ENCODE peak calls at places on chromosome 10, in five cellular contexts. K is small intestine; U is psoas muscle; X is CD8-positive, alpha-beta memory T cell; P is heart right ventricle. F is an unnamed sample.

GRCh38 chr10:109429956-109430760 is 493.2 kb downstream of the XPNPEP1 start:
- DNase-seq in P (no peak), K (no peak), U (no peak), X (no peak), F (no peak)

GRCh38 chr10:124721295-124722052 is 22.7 kb downstream of the FAM53B start:
- DNase-seq in P (peak; percentile 61), U (peak; percentile 67), X (peak; percentile 52), K (peak; percentile 51), F (no peak)

GRCh38 chr10:114306116-114306973 is 67.3 kb downstream of the VWA2 start:
- DNase-seq in X (no peak), P (no peak), K (no peak), U (no peak), F (no peak)

GRCh38 chr10:120347644-120348043 is 109.4 kb upstream of the PLPP4 start:
- DNase-seq in X (no peak), U (no peak), K (no peak), P (no peak), F (no peak)

GRCh38 chr10:48602401-48603135 is 2.3 kb downstream of the ARHGAP22 start:
- DNase-seq in X (no peak), U (no peak), K (no peak), P (no peak), F (no peak)

GRCh38 chr10:29784175-29784773 is 149.5 kb upstream of the SVIL start:
- DNase-seq in X (no peak), U (peak; percentile 63), K (no peak), P (peak; percentile 73), F (peak; percentile 65)

GRCh38 chr10:99172130-99172738 is 63.4 kb downstream of the HPSE2 start:
- DNase-seq in K (peak; percentile 15), X (no peak), U (no peak), P (no peak), F (peak; percentile 69)

GRCh38 chr10:7046615-7047014 is 364.2 kb downstream of the SFMBT2 start:
- DNase-seq in P (no peak), X (no peak), K (peak; percentile 3), U (no peak), F (no peak)

GRCh38 chr10:73065441-73065840 is 31.2 kb downstream of the P4HA1 start:
- DNase-seq in K (no peak), U (no peak), X (no peak), P (no peak), F (no peak)

GRCh38 chr10:49139000-49139865 is 5.4 kb upstream of the FAM170B start:
- DNase-seq in K (no peak), P (peak; percentile 13), U (no peak), X (no peak), F (no peak)

GRCh38 chr10:98340261-98340675 is 72.3 kb upstream of the LOXL4 start:
- DNase-seq in K (no peak), P (peak; percentile 34), U (no peak), X (no peak), F (no peak)

GRCh38 chr10:11017575-11018425 is at the start of gene CELF2:
- DNase-seq in X (peak; percentile 58), P (peak; percentile 73), U (peak; percentile 75), K (peak; percentile 64), F (peak; percentile 92)

GRCh38 chr10:86267286-86268195 is 99.1 kb downstream of the GRID1 start:
- DNase-seq in X (no peak), P (no peak), K (no peak), U (no peak), F (no peak)

GRCh38 chr10:93445978-93446720 is 36.0 kb downstream of the MYOF start:
- DNase-seq in U (no peak), K (peak; percentile 71), P (no peak), X (no peak), F (no peak)

GRCh38 chr10:43802988-43803696 is 154.5 kb upstream of the ZNF32 start:
- DNase-seq in P (no peak), U (no peak), K (no peak), X (no peak), F (no peak)

GRCh38 chr10:17025444-17026295 is 103.9 kb downstream of the CUBN start:
- DNase-seq in P (peak; percentile 56), X (peak; percentile 81), U (peak; percentile 54), K (no peak), F (no peak)

GRCh38 chr10:32445740-32446615 is at the start of gene CCDC7:
- DNase-seq in P (peak; percentile 85), U (peak; percentile 89), X (peak; percentile 89), K (peak; percentile 90), F (peak; percentile 74)

GRCh38 chr10:49634053-49634660 is 20.3 kb downstream of the CHAT start:
- DNase-seq in X (no peak), K (no peak), P (no peak), U (no peak), F (no peak)

GRCh38 chr10:76432274-76433012 is 1001.0 kb downstream of the LRMDA start:
- DNase-seq in K (no peak), U (peak; percentile 28), X (no peak), P (peak; percentile 48), F (no peak)

GRCh38 chr10:43306899-43307298 is 40.0 kb upstream of the RASGEF1A start:
- DNase-seq in P (no peak), K (no peak), X (peak; percentile 3), U (no peak), F (no peak)

GRCh38 chr10:21860718-21861117 is 142.8 kb downstream of the DNAJC1 start:
- DNase-seq in P (no peak), U (no peak), K (no peak), X (no peak), F (no peak)

GRCh38 chr10:17126327-17126726 is 3.3 kb downstream of the CUBN start:
- DNase-seq in U (no peak), P (no peak), K (no peak), X (no peak), F (no peak)

GRCh38 chr10:3363316-3364070 is 190.9 kb upstream of the PITRM1 start:
- DNase-seq in P (no peak), K (no peak), X (no peak), U (no peak), F (no peak)

GRCh38 chr10:58701398-58702135 is 188.9 kb downstream of the BICC1 start:
- DNase-seq in K (no peak), P (peak; percentile 24), U (no peak), X (no peak), F (no peak)

GRCh38 chr10:28924585-28925153 is 247.3 kb downstream of the BAMBI start:
- DNase-seq in X (no peak), K (no peak), P (no peak), U (no peak), F (peak; percentile 35)

GRCh38 chr10:124943301-124944092 is 1.6 kb downstream of the ZRANB1 start:
- DNase-seq in P (no peak), U (no peak), K (no peak), X (no peak), F (no peak)

GRCh38 chr10:5688587-5688986 is 3.9 kb downstream of the TASOR2 start:
- DNase-seq in P (no peak), K (no peak), X (no peak), U (no peak), F (no peak)

GRCh38 chr10:5697342-5697741 is 12.7 kb downstream of the TASOR2 start:
- DNase-seq in K (no peak), U (no peak), P (no peak), X (no peak), F (no peak)

GRCh38 chr10:5694573-5694972 is 9.9 kb downstream of the TASOR2 start:
- DNase-seq in P (no peak), K (no peak), U (no peak), X (no peak), F (no peak)

GRCh38 chr10:5691786-5692185 is 7.1 kb downstream of the TASOR2 start:
- DNase-seq in X (no peak), U (no peak), K (no peak), P (no peak), F (no peak)

DNA sequence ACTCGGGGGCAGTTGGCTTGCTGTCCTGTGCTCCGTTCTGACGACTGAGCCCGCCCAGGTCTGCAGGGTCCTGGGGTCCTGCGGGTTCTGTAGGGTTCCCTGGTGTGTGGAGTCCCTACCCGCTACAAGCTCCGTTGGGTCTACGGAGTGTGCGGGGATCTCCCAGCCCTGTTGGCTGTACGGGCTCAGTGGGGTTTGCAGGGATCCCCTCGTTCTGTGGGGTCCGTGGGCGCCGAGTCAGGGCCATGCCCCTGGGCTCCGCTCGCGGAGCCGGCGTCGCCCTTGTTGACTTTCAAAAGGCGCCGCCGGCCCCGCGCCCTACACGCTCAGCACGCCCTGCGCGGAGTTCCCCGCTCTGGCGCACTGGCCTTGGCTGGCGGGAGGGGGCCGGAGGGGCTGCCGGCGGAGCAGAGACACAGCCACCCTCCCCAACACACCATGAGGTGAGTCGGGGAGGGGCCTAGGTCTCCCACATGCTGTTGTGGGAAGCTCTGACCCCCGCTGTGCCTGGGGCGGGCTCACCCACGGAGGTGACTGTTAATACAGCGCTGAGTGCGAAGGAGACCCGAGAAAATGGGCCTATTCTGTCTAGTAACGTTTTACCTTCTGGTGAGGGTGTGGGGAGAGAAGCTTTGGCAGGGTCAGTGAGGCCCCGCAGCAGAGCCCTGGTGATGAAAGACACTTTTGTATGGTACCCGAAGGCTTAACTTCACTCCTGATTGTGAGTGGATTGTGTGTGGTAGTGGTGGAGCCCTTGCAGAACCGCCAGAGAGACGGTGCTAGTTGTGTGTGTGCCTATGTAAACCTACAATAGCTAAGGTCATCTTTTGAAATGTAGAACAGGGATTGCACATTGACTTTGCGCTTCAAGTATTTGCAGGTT is 8.1 kb downstream of the TASOR2 start:
- DNase-seq in X (peak; percentile 72), K (peak; percentile 45), P (peak; percentile 23), U (peak; percentile 30), F (peak; percentile 81)
- H3K4me3 ChIP-seq in X (peak overlapping the region; percentile 66), K (peak overlapping the region; percentile 60), P (peak overlapping the region; percentile 59), U (peak overlapping the region; percentile 63), F (peak overlapping the region; percentile 75)

DNA sequence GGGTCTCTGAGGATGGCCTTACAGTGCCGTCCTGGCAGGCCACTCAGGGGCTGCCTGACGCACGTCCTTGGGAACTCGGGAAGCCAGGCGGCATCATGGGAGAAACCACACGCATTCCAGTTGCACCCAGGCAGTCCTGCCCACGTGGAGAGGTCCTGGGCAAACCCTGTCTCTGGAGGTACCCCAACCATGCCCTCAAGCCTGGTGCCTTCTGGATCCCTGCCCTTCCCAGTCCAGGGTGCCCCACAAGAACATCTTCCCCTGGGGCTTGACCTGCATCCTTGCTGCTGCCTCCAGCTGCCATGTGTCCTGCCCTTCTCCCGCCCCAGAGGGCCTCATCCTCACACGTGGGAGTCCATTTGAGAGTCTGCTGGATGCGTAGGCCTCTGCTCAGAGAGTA is 200.3 kb upstream of the PPP2R2D start:
- DNase-seq in X (no peak), K (no peak), P (no peak), U (no peak), F (no peak)
- H3K27me3 ChIP-seq in X (no peaks in the 10 kb centered on the region), K (no peaks in the 10 kb centered on the region), P (peaks cover 27% of the 10 kb centered on the region), U (no peaks in the 10 kb centered on the region), F (no peaks in the 10 kb centered on the region)

GRCh38 chr10:132562916-132563456 is 25.4 kb downstream of the INPP5A start:
- DNase-seq in K (no peak), P (no peak), U (no peak), X (no peak), F (no peak)

GRCh38 chr10:132563485-132564248 is 26.1 kb downstream of the INPP5A start:
- DNase-seq in U (no peak), X (no peak), K (no peak), P (no peak), F (peak; percentile 79)

GRCh38 chr10:132565516-132566209 is 28.1 kb downstream of the INPP5A start:
- DNase-seq in K (no peak), U (no peak), P (no peak), X (no peak), F (peak; percentile 27)

GRCh38 chr10:132564690-132565089 is 27.1 kb downstream of the INPP5A start:
- DNase-seq in U (no peak), K (no peak), X (no peak), P (no peak), F (peak; percentile 27)

GRCh38 chr10:132564249-132564605 is 26.6 kb downstream of the INPP5A start:
- DNase-seq in K (no peak), X (no peak), P (no peak), U (no peak), F (peak; percentile 53)
- H3K4me3 ChIP-seq in K (no peak overlapping the region), X (no peak overlapping the region), P (no peak overlapping the region), U (no peak overlapping the region), F (no peak overlapping the region)

GRCh38 chr10:129966370-129966769 is 2.3 kb upstream of the EBF3 start:
- DNase-seq in X (no peak), K (no peak), U (no peak), P (no peak), F (no peak)
- H3K27me3 ChIP-seq in X (peaks cover 46% of the 10 kb centered on the region), K (peaks cover 43% of the 10 kb centered on the region), U (no peaks in the 10 kb centered on the region), P (peaks cover 96% of the 10 kb centered on the region), F (peaks cover 92% of the 10 kb centered on the region)